ENCODE peak calls at places on chromosomes 13 and 19, in seven cellular contexts. One of them, this sample, is unnamed.

GRCh38 chr13:112456138-112457056 is 80.2 kb downstream of the SPACA7 start:
- DNase-seq in SK-N-SH: no peak
- DNase-seq in heart right ventricle: no peak
- DNase-seq in AG09309: no peak
- DNase-seq in PC-3: no peak
- DNase-seq in MM.1S: no peak
- DNase-seq in right atrium auricular region: peak
- DNase-seq in this sample: no peak

GRCh38 chr13:112442483-112443090 is 66.4 kb downstream of the SPACA7 start:
- DNase-seq in right atrium auricular region: peak
- DNase-seq in MM.1S: no peak
- DNase-seq in heart right ventricle: no peak
- DNase-seq in SK-N-SH: peak
- DNase-seq in AG09309: no peak
- DNase-seq in PC-3: no peak
- DNase-seq in this sample: no peak

GRCh38 chr13:80084086-80084676 is 256.7 kb downstream of the SPRY2 start:
- DNase-seq in right atrium auricular region: no peak
- DNase-seq in SK-N-SH: no peak
- DNase-seq in heart right ventricle: no peak
- DNase-seq in AG09309: peak
- DNase-seq in MM.1S: no peak
- DNase-seq in PC-3: peak
- DNase-seq in this sample: no peak

GRCh38 chr13:42709276-42709675 is 72.1 kb upstream of the FAM216B start:
- DNase-seq in heart right ventricle: no peak
- DNase-seq in right atrium auricular region: no peak
- DNase-seq in AG09309: no peak
- DNase-seq in MM.1S: no peak
- DNase-seq in SK-N-SH: no peak
- DNase-seq in PC-3: peak
- DNase-seq in this sample: no peak

GRCh38 chr13:48818495-48818961 is 157.2 kb upstream of the FNDC3A start:
- DNase-seq in heart right ventricle: no peak
- DNase-seq in PC-3: peak
- DNase-seq in right atrium auricular region: no peak
- DNase-seq in AG09309: peak
- DNase-seq in MM.1S: no peak
- DNase-seq in SK-N-SH: no peak
- DNase-seq in this sample: no peak

GRCh38 chr13:80901111-80902014 is 560.4 kb upstream of the SPRY2 start:
- DNase-seq in heart right ventricle: no peak
- DNase-seq in MM.1S: no peak
- DNase-seq in AG09309: no peak
- DNase-seq in PC-3: no peak
- DNase-seq in right atrium auricular region: no peak
- DNase-seq in SK-N-SH: no peak
- DNase-seq in this sample: no peak

GRCh38 chr19:51469629-51470028 is 8.7 kb upstream of the CEACAM18 start:
- DNase-seq in AG09309: no peak
- DNase-seq in PC-3: no peak
- DNase-seq in MM.1S: no peak
- DNase-seq in right atrium auricular region: no peak
- DNase-seq in SK-N-SH: no peak
- DNase-seq in heart right ventricle: no peak
- DNase-seq in this sample: no peak

GRCh38 chr13:35388979-35389378 is 87.5 kb downstream of the MAB21L1 start:
- DNase-seq in right atrium auricular region: no peak
- DNase-seq in SK-N-SH: peak
- DNase-seq in MM.1S: no peak
- DNase-seq in PC-3: no peak
- DNase-seq in AG09309: no peak
- DNase-seq in heart right ventricle: no peak
- DNase-seq in this sample: no peak

GRCh38 chr19:38515906-38516305 is 82.4 kb downstream of the RYR1 start:
- DNase-seq in SK-N-SH: no peak
- DNase-seq in PC-3: no peak
- DNase-seq in right atrium auricular region: no peak
- DNase-seq in MM.1S: no peak
- DNase-seq in heart right ventricle: no peak
- DNase-seq in AG09309: no peak
- DNase-seq in this sample: no peak

GRCh38 chr19:4660181-4660791 is 9.9 kb downstream of the MYDGF start:
- DNase-seq in heart right ventricle: no peak
- DNase-seq in right atrium auricular region: no peak
- DNase-seq in MM.1S: peak
- DNase-seq in AG09309: no peak
- DNase-seq in PC-3: peak
- DNase-seq in SK-N-SH: no peak
- DNase-seq in this sample: peak

GRCh38 chr13:44575741-44576395 is at the start of gene TSC22D1:
- DNase-seq in heart right ventricle: peak
- DNase-seq in AG09309: peak
- DNase-seq in right atrium auricular region: no peak
- DNase-seq in PC-3: peak
- DNase-seq in SK-N-SH: peak
- DNase-seq in MM.1S: peak
- DNase-seq in this sample: no peak

GRCh38 chr19:30792561-30793505 is 420.6 kb downstream of the ZNF536 start:
- DNase-seq in right atrium auricular region: peak
- DNase-seq in AG09309: no peak
- DNase-seq in heart right ventricle: no peak
- DNase-seq in MM.1S: no peak
- DNase-seq in PC-3: no peak
- DNase-seq in SK-N-SH: no peak
- DNase-seq in this sample: no peak

GRCh38 chr19:34179066-34179465 is 6.8 kb downstream of the LSM14A start:
- DNase-seq in heart right ventricle: no peak
- DNase-seq in AG09309: no peak
- DNase-seq in right atrium auricular region: no peak
- DNase-seq in MM.1S: no peak
- DNase-seq in PC-3: no peak
- DNase-seq in SK-N-SH: no peak
- DNase-seq in this sample: no peak

GRCh38 chr13:48831248-48831647 is 144.5 kb upstream of the FNDC3A start:
- DNase-seq in MM.1S: no peak
- DNase-seq in PC-3: no peak
- DNase-seq in heart right ventricle: no peak
- DNase-seq in SK-N-SH: no peak
- DNase-seq in AG09309: no peak
- DNase-seq in right atrium auricular region: no peak
- DNase-seq in this sample: no peak

GRCh38 chr13:79810671-79811070 is 329.7 kb downstream of the NDFIP2 start:
- DNase-seq in PC-3: peak
- DNase-seq in right atrium auricular region: no peak
- DNase-seq in MM.1S: no peak
- DNase-seq in heart right ventricle: no peak
- DNase-seq in SK-N-SH: no peak
- DNase-seq in AG09309: peak
- DNase-seq in this sample: no peak

GRCh38 chr13:74114202-74114601 is 20.0 kb downstream of the KLF12 start:
- DNase-seq in SK-N-SH: no peak
- DNase-seq in PC-3: peak
- DNase-seq in right atrium auricular region: no peak
- DNase-seq in MM.1S: no peak
- DNase-seq in AG09309: no peak
- DNase-seq in heart right ventricle: no peak
- DNase-seq in this sample: no peak

DNA sequence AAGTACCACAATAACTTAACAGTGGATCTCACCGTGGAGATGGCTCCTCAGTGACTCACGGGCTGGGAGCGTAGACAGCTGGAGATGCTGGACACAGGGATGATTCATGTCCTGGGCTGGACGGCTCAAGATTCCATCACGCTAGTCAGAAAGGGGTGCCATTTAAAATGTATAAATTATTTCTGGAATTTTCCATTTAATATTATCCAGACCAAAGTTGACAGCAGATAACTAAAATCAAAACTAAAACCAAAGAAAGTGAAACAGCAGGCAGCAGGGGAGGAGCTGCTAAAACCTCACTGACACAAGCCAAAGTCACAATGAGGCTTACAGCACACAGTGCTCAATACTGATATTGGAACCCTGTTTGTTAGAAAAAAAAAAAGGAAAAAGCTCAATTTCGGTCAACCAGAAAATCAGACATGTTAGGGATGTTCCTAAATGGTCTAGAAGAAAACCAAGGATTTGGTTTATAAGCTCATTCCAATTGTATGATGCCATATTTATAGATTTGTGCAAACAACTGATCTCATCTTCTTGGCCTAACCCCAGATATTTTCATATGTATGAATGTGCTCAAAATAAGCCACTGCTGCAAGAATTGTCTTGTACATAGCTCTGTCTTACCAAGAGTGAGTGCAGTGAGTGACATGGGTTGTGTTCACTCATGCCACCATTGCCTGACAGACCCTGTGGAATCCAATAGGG is 111.8 kb downstream of the SACS start:
- DNase-seq in PC-3: peak
- DNase-seq in right atrium auricular region: peak
- DNase-seq in heart right ventricle: peak
- DNase-seq in MM.1S: peak
- DNase-seq in SK-N-SH: no peak
- DNase-seq in AG09309: peak
- DNase-seq in this sample: no peak
- H3K4me3 ChIP-seq in PC-3: peak
- H3K4me3 ChIP-seq in right atrium auricular region: no peak
- H3K4me3 ChIP-seq in heart right ventricle: peak
- H3K4me3 ChIP-seq in MM.1S: peak
- H3K4me3 ChIP-seq in SK-N-SH: peak
- H3K4me3 ChIP-seq in AG09309: no peak
- H3K4me3 ChIP-seq in this sample: no peak

GRCh38 chr19:46412034-46412982 is 1.1 kb downstream of the CCDC8 start:
- DNase-seq in PC-3: no peak
- DNase-seq in heart right ventricle: no peak
- DNase-seq in AG09309: no peak
- DNase-seq in SK-N-SH: no peak
- DNase-seq in MM.1S: no peak
- DNase-seq in right atrium auricular region: no peak
- DNase-seq in this sample: no peak
- H3K4me3 ChIP-seq in PC-3: no peak
- H3K4me3 ChIP-seq in heart right ventricle: peak
- H3K4me3 ChIP-seq in AG09309: peak
- H3K4me3 ChIP-seq in SK-N-SH: no peak
- H3K4me3 ChIP-seq in MM.1S: no peak
- H3K4me3 ChIP-seq in right atrium auricular region: peak
- H3K4me3 ChIP-seq in this sample: no peak

GRCh38 chr19:1136201-1136600 is 32.4 kb downstream of the GPX4 start:
- DNase-seq in AG09309: no peak
- DNase-seq in MM.1S: no peak
- DNase-seq in heart right ventricle: no peak
- DNase-seq in PC-3: no peak
- DNase-seq in right atrium auricular region: no peak
- DNase-seq in SK-N-SH: no peak
- DNase-seq in this sample: no peak
- H3K4me3 ChIP-seq in AG09309: no peak
- H3K4me3 ChIP-seq in MM.1S: no peak
- H3K4me3 ChIP-seq in heart right ventricle: no peak
- H3K4me3 ChIP-seq in PC-3: no peak
- H3K4me3 ChIP-seq in right atrium auricular region: no peak
- H3K4me3 ChIP-seq in SK-N-SH: no peak
- H3K4me3 ChIP-seq in this sample: no peak

DNA sequence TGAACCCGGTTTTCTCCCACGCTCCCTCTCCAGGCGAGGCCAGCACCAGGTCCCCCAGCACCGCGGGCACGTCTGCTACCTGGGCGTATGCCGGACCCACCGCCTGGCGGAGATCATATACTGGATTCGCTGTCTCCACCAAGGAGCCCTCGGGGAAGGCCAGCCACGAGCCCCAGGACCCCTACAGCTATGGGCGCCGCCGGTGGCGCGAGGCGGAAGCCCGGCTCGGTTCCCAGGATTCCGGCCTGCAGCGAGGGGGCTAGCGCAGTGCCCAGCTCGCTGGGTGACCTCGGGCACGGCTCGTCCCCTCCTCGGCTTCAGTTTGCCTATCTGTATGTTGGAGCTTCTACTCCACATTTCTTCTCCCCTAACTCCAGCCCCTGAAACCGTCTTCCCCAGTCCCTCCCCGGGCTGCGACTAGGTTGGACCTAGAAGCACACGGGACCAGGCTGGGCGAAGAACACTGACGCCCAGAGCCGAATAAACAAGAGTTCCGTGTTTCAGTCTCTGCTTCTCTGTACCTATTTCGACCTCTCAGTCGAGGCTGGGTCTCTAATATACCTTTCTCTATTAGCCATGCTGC is 752 bp upstream of the CPT1C start:
- DNase-seq in MM.1S: no peak
- DNase-seq in PC-3: no peak
- DNase-seq in AG09309: no peak
- DNase-seq in right atrium auricular region: no peak
- DNase-seq in SK-N-SH: no peak
- DNase-seq in heart right ventricle: no peak
- DNase-seq in this sample: no peak
- H3K4me3 ChIP-seq in MM.1S: no peak
- H3K4me3 ChIP-seq in PC-3: peak
- H3K4me3 ChIP-seq in AG09309: peak
- H3K4me3 ChIP-seq in right atrium auricular region: peak
- H3K4me3 ChIP-seq in SK-N-SH: peak
- H3K4me3 ChIP-seq in heart right ventricle: peak
- H3K4me3 ChIP-seq in this sample: no peak

DNA sequence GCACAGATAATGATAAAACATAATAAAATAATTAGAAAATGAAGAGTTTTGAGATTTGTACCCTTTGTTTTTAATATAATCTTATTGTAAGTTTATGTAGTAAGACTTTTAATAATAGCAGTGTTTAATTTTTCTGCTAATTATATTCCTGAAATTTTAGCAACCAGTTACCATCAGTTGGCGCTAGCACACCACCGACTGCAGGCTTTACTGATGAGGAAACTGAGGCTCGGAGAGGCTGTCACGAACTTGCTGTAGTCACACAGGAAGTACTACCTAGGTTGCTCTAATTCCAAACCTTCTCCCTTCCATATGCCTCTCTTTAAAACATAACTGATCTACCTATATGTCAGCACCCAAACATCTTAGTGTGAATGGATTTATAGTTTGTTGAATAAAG is 1.0 kb upstream of the RFXAP start:
- DNase-seq in PC-3: no peak
- DNase-seq in right atrium auricular region: no peak
- DNase-seq in SK-N-SH: no peak
- DNase-seq in AG09309: no peak
- DNase-seq in heart right ventricle: no peak
- DNase-seq in MM.1S: no peak
- DNase-seq in this sample: no peak
- H3K4me3 ChIP-seq in PC-3: no peak
- H3K4me3 ChIP-seq in right atrium auricular region: no peak
- H3K4me3 ChIP-seq in SK-N-SH: peak
- H3K4me3 ChIP-seq in AG09309: no peak
- H3K4me3 ChIP-seq in heart right ventricle: peak
- H3K4me3 ChIP-seq in MM.1S: no peak
- H3K4me3 ChIP-seq in this sample: no peak